ENCODE peak calls at places on chromosomes 16 and 17, in ten cellular contexts. W is breast epithelium, O is stomach, P is HCT116, Q is transverse colon, L is esophagus muscularis mucosa, Z is suprapubic skin, S is spleen, G is H1, F is K562. J is an unnamed sample.

GRCh38 chr17:32491371-32492280 is 4.8 kb downstream of the CDK5R1 start:
- DNase-seq in W (no peak), O (no peak), P (no peak), Q (no peak), L (no peak), Z (no peak), S (peak; percentile 86), G (no peak), F (peak; percentile 52), J (no peak)

GRCh38 chr17:78583091-78583490 is 5.9 kb upstream of the DNAH17 start:
- DNase-seq in W (no peak), O (no peak), P (peak; percentile 44), Q (no peak), L (no peak), Z (no peak), S (peak; percentile 32), G (no peak), F (peak; percentile 46), J (no peak)

GRCh38 chr17:66724581-66725341 is 110.2 kb upstream of the CACNG5 start:
- DNase-seq in W (no peak), O (peak; percentile 33), P (no peak), Q (no peak), L (no peak), Z (peak; percentile 65), S (no peak), G (no peak), F (no peak), J (peak; percentile 34)

GRCh38 chr16:16062023-16062932 is 112.9 kb downstream of the ABCC1 start:
- DNase-seq in W (no peak), O (no peak), P (no peak), Q (peak; percentile 19), L (peak; percentile 93), Z (no peak), S (no peak), G (no peak), F (peak; percentile 32), J (no peak)

GRCh38 chr16:77459534-77460412 is 24.9 kb upstream of the ADAMTS18 start:
- DNase-seq in W (no peak), O (no peak), P (no peak), Q (no peak), L (peak; percentile 42), Z (no peak), S (no peak), G (no peak), F (no peak), J (no peak)

GRCh38 chr16:55078699-55079415 is 148.2 kb downstream of the IRX5 start:
- DNase-seq in W (no peak), O (no peak), P (no peak), Q (no peak), L (no peak), Z (no peak), S (no peak), G (no peak), F (no peak), J (no peak)

GRCh38 chr16:10514369-10515055 is 65.9 kb downstream of the EMP2 start:
- DNase-seq in W (no peak), O (peak; percentile 65), P (peak; percentile 33), Q (peak; percentile 37), L (no peak), Z (peak; percentile 67), S (no peak), G (peak; percentile 71), F (peak; percentile 63), J (peak; percentile 58)

GRCh38 chr16:86951831-86952598 is 365.2 kb downstream of the C16orf95 start:
- DNase-seq in W (no peak), O (no peak), P (peak; percentile 36), Q (no peak), L (no peak), Z (no peak), S (no peak), G (no peak), F (peak; percentile 16), J (no peak)

GRCh38 chr17:18041776-18042175 is 2.6 kb downstream of the GID4 start:
- DNase-seq in W (no peak), O (no peak), P (no peak), Q (no peak), L (no peak), Z (no peak), S (peak; percentile 41), G (no peak), F (peak; percentile 9), J (no peak)

GRCh38 chr17:18042969-18043368 is 3.8 kb downstream of the GID4 start:
- DNase-seq in W (no peak), O (no peak), P (no peak), Q (no peak), L (no peak), Z (no peak), S (no peak), G (no peak), F (peak; percentile 36), J (no peak)

GRCh38 chr17:18044609-18045008 is 5.4 kb downstream of the GID4 start:
- DNase-seq in W (no peak), O (no peak), P (no peak), Q (no peak), L (no peak), Z (no peak), S (no peak), G (no peak), F (no peak), J (no peak)

GRCh38 chr17:18045691-18046090 is 6.5 kb downstream of the GID4 start:
- DNase-seq in W (no peak), O (no peak), P (no peak), Q (no peak), L (no peak), Z (no peak), S (no peak), G (no peak), F (no peak), J (no peak)

DNA sequence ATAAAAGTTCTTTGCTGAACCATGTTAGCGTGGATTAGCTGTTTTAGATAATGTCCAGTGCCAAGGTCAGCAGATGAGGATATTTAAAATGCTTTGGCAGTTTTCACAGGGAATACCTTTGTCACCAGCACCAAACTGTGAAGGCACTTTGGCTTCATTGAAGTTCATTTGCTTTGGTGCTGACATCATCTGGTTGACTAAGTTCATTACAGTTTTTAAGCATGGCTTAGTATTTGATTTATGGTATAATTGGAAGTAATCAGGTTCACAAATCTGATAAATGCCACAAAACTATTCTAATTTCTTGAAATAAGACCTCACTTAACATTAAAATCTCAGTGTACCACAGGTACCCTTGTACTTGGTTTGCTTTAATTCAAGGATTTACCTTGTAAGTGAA is 4.3 kb downstream of the GID4 start:
- DNase-seq in W (no peak), O (no peak), P (peak; percentile 12), Q (no peak), L (no peak), Z (no peak), S (no peak), G (no peak), F (peak; percentile 30), J (no peak)
- TF ChIP-seq CTCF in W (no peak), O (no peak), P (peak; percentile 20), Q (no peak), L (peak; percentile 23), Z (no peak), S (no peak), G (no peak), F (peak; percentile 33), J (no peak)

GRCh38 chr17:42311240-42312034 is 23.1 kb downstream of the STAT5A start:
- DNase-seq in W (no peak), O (peak; percentile 57), P (no peak), Q (peak; percentile 78), L (no peak), Z (peak; percentile 94), S (peak; percentile 88), G (no peak), F (peak; percentile 97), J (peak; percentile 65)

GRCh38 chr17:42306385-42306667 is 18.0 kb downstream of the STAT5A start:
- DNase-seq in W (no peak), O (no peak), P (no peak), Q (no peak), L (no peak), Z (no peak), S (no peak), G (no peak), F (no peak), J (no peak)

GRCh38 chr17:42307362-42307927 is 19.1 kb downstream of the STAT5A start:
- DNase-seq in W (no peak), O (no peak), P (no peak), Q (no peak), L (no peak), Z (no peak), S (no peak), G (no peak), F (no peak), J (no peak)

GRCh38 chr17:42310281-42311156 is 22.2 kb downstream of the STAT5A start:
- DNase-seq in W (no peak), O (no peak), P (no peak), Q (no peak), L (no peak), Z (no peak), S (no peak), G (no peak), F (peak; percentile 77), J (no peak)

DNA sequence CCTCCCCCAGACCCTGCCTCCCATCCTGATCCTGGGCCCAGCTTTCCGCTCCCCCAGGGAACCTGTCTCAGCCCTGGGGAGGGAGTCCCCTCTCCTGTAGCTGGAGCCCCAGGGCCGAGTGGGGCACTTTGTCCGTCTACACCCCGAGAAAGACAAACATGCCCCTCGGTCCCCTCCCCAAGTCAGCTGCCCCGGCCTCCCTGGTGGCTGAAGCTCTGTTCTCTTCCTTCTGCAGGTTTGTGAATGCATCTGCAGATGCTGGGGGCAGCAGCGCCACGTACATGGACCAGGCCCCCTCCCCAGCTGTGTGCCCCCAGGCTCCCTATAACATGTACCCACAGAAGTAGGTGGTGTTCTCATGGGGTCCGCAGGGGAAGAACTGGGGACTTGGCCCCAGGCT is 20.8 kb downstream of the STAT5A start:
- DNase-seq in W (no peak), O (no peak), P (no peak), Q (no peak), L (no peak), Z (no peak), S (no peak), G (no peak), F (no peak), J (no peak)
- TF ChIP-seq POLR2AphosphoS5 in W (no peak), O (no peak), P (no peak), Q (no peak), L (no peak), Z (no peak), S (peak; percentile 44), G (no peak), F (no peak), J (no peak)

GRCh38 chr16:70804729-70805169 is 3.8 kb upstream of the VAC14 start:
- DNase-seq in W (no peak), O (no peak), P (no peak), Q (no peak), L (no peak), Z (no peak), S (no peak), G (no peak), F (no peak), J (no peak)

GRCh38 chr16:70803354-70803753 is 2.4 kb upstream of the VAC14 start:
- DNase-seq in W (no peak), O (no peak), P (no peak), Q (no peak), L (no peak), Z (no peak), S (no peak), G (no peak), F (no peak), J (no peak)

GRCh38 chr16:70804153-70804728 is 3.3 kb upstream of the VAC14 start:
- DNase-seq in W (no peak), O (no peak), P (no peak), Q (no peak), L (no peak), Z (no peak), S (no peak), G (no peak), F (no peak), J (no peak)

GRCh38 chr16:70805380-70805779 is 4.4 kb upstream of the VAC14 start:
- DNase-seq in W (no peak), O (no peak), P (no peak), Q (no peak), L (no peak), Z (no peak), S (no peak), G (no peak), F (no peak), J (no peak)

DNA sequence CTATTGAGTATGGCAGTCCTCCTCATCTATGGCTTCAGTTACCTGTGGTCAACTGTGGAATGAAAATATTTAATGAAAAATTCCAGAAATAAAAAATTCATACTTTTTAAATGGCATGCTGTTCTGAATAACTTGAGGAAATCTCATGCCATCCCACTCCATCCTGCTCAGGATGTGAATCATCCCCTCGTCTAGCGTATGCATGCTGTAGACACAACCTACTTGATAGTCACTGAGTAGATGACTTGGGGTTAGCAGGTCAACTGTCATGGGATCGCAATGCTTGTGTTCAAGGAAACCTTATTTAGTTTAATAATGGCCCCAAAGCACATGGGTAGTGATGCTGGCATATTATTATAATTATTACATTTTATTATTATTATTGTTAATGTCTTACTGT is 4.8 kb upstream of the VAC14 start:
- DNase-seq in W (no peak), O (no peak), P (no peak), Q (no peak), L (no peak), Z (no peak), S (no peak), G (no peak), F (no peak), J (no peak)
- TF ChIP-seq POLR2A in W (no peak), O (no peak), P (no peak), Q (no peak), L (no peak), Z (no peak), S (no peak), G (no peak), F (no peak), J (no peak)

GRCh38 chr17:57739402-57740224 is 5.5 kb downstream of the CCDC182 start:
- DNase-seq in W (no peak), O (no peak), P (peak; percentile 61), Q (no peak), L (no peak), Z (no peak), S (no peak), G (no peak), F (peak; percentile 53), J (no peak)
- TF ChIP-seq CTCF in W (no peak), O (no peak), P (peak; percentile 85), Q (peak; percentile 21), L (peak; percentile 17), Z (no peak), S (peak; percentile 53), G (peak; percentile 3), F (peak; percentile 60), J (peak; percentile 26)